ENCODE peak calls at places on chromosomes 6 and 20, in six cellular contexts. One of them, this sample, is unnamed.

GRCh38 chr6:27375613-27376079 is 12.9 kb upstream of the ZNF391 start:
- DNase-seq in globus pallidus: peak; percentile 17
- DNase-seq in AG04450: no peak
- DNase-seq in breast epithelium: no peak
- DNase-seq in activated T-cell treated with anti-CD3 and anti-CD28 coated beads, Interleukin-2, amount 50 U/mL, for 72 hours: peak; percentile 6
- DNase-seq in effector CD4-positive, alpha-beta T cell: no peak
- DNase-seq in this sample: no peak

GRCh38 chr6:6713660-6714446 is 125.3 kb downstream of the LY86 start:
- DNase-seq in globus pallidus: no peak
- DNase-seq in AG04450: no peak
- DNase-seq in breast epithelium: no peak
- DNase-seq in activated T-cell treated with anti-CD3 and anti-CD28 coated beads, Interleukin-2, amount 50 U/mL, for 72 hours: no peak
- DNase-seq in effector CD4-positive, alpha-beta T cell: no peak
- DNase-seq in this sample: no peak

GRCh38 chr6:162705736-162706135 is 21.8 kb downstream of the PRKN start:
- DNase-seq in globus pallidus: no peak
- DNase-seq in AG04450: no peak
- DNase-seq in breast epithelium: no peak
- DNase-seq in activated T-cell treated with anti-CD3 and anti-CD28 coated beads, Interleukin-2, amount 50 U/mL, for 72 hours: no peak
- DNase-seq in effector CD4-positive, alpha-beta T cell: no peak
- DNase-seq in this sample: no peak

GRCh38 chr6:137008204-137008603 is 36.6 kb downstream of the IL20RA start:
- DNase-seq in globus pallidus: no peak
- DNase-seq in AG04450: no peak
- DNase-seq in breast epithelium: no peak
- DNase-seq in activated T-cell treated with anti-CD3 and anti-CD28 coated beads, Interleukin-2, amount 50 U/mL, for 72 hours: no peak
- DNase-seq in effector CD4-positive, alpha-beta T cell: no peak
- DNase-seq in this sample: no peak

GRCh38 chr6:116190550-116190949 is 63.3 kb downstream of the TSPYL4 start:
- DNase-seq in globus pallidus: no peak
- DNase-seq in AG04450: peak; percentile 70
- DNase-seq in breast epithelium: no peak
- DNase-seq in activated T-cell treated with anti-CD3 and anti-CD28 coated beads, Interleukin-2, amount 50 U/mL, for 72 hours: no peak
- DNase-seq in effector CD4-positive, alpha-beta T cell: no peak
- DNase-seq in this sample: no peak

GRCh38 chr6:158284340-158285210 is 27.7 kb upstream of the TULP4 start:
- DNase-seq in globus pallidus: peak; percentile 74
- DNase-seq in AG04450: peak; percentile 88
- DNase-seq in breast epithelium: no peak
- DNase-seq in activated T-cell treated with anti-CD3 and anti-CD28 coated beads, Interleukin-2, amount 50 U/mL, for 72 hours: no peak
- DNase-seq in effector CD4-positive, alpha-beta T cell: peak; percentile 21
- DNase-seq in this sample: peak; percentile 24

GRCh38 chr6:73169633-73170032 is 55.7 kb downstream of the KHDC1L start:
- DNase-seq in globus pallidus: no peak
- DNase-seq in AG04450: no peak
- DNase-seq in breast epithelium: no peak
- DNase-seq in activated T-cell treated with anti-CD3 and anti-CD28 coated beads, Interleukin-2, amount 50 U/mL, for 72 hours: no peak
- DNase-seq in effector CD4-positive, alpha-beta T cell: no peak
- DNase-seq in this sample: no peak

GRCh38 chr6:13273931-13274706 is 54.2 kb downstream of the TBC1D7 start:
- DNase-seq in globus pallidus: peak; percentile 50
- DNase-seq in AG04450: no peak
- DNase-seq in breast epithelium: no peak
- DNase-seq in activated T-cell treated with anti-CD3 and anti-CD28 coated beads, Interleukin-2, amount 50 U/mL, for 72 hours: peak; percentile 66
- DNase-seq in effector CD4-positive, alpha-beta T cell: peak; percentile 20
- DNase-seq in this sample: peak; percentile 8

GRCh38 chr6:47698342-47698787 is at the start of gene ADGRF4:
- DNase-seq in globus pallidus: no peak
- DNase-seq in AG04450: no peak
- DNase-seq in breast epithelium: no peak
- DNase-seq in activated T-cell treated with anti-CD3 and anti-CD28 coated beads, Interleukin-2, amount 50 U/mL, for 72 hours: peak; percentile 10
- DNase-seq in effector CD4-positive, alpha-beta T cell: no peak
- DNase-seq in this sample: no peak

GRCh38 chr20:53321596-53321995 is 272.0 kb downstream of the ZNF217 start:
- DNase-seq in globus pallidus: no peak
- DNase-seq in AG04450: no peak
- DNase-seq in breast epithelium: no peak
- DNase-seq in activated T-cell treated with anti-CD3 and anti-CD28 coated beads, Interleukin-2, amount 50 U/mL, for 72 hours: no peak
- DNase-seq in effector CD4-positive, alpha-beta T cell: no peak
- DNase-seq in this sample: no peak

GRCh38 chr6:65116326-65116725 is 590.7 kb downstream of the EYS start:
- DNase-seq in globus pallidus: no peak
- DNase-seq in AG04450: no peak
- DNase-seq in breast epithelium: no peak
- DNase-seq in activated T-cell treated with anti-CD3 and anti-CD28 coated beads, Interleukin-2, amount 50 U/mL, for 72 hours: no peak
- DNase-seq in effector CD4-positive, alpha-beta T cell: no peak
- DNase-seq in this sample: no peak

GRCh38 chr20:6600336-6600735 is 167.2 kb upstream of the BMP2 start:
- DNase-seq in globus pallidus: no peak
- DNase-seq in AG04450: no peak
- DNase-seq in breast epithelium: no peak
- DNase-seq in activated T-cell treated with anti-CD3 and anti-CD28 coated beads, Interleukin-2, amount 50 U/mL, for 72 hours: no peak
- DNase-seq in effector CD4-positive, alpha-beta T cell: no peak
- DNase-seq in this sample: no peak

GRCh38 chr20:47665221-47665991 is 119.9 kb downstream of the SULF2 start:
- DNase-seq in globus pallidus: no peak
- DNase-seq in AG04450: no peak
- DNase-seq in breast epithelium: no peak
- DNase-seq in activated T-cell treated with anti-CD3 and anti-CD28 coated beads, Interleukin-2, amount 50 U/mL, for 72 hours: no peak
- DNase-seq in effector CD4-positive, alpha-beta T cell: no peak
- DNase-seq in this sample: no peak

GRCh38 chr20:24465168-24465567 is 4.3 kb upstream of the SYNDIG1 start:
- DNase-seq in globus pallidus: no peak
- DNase-seq in AG04450: no peak
- DNase-seq in breast epithelium: no peak
- DNase-seq in activated T-cell treated with anti-CD3 and anti-CD28 coated beads, Interleukin-2, amount 50 U/mL, for 72 hours: no peak
- DNase-seq in effector CD4-positive, alpha-beta T cell: no peak
- DNase-seq in this sample: no peak

GRCh38 chr20:37911262-37911661 is 8.3 kb downstream of the VSTM2L start:
- DNase-seq in globus pallidus: no peak
- DNase-seq in AG04450: no peak
- DNase-seq in breast epithelium: no peak
- DNase-seq in activated T-cell treated with anti-CD3 and anti-CD28 coated beads, Interleukin-2, amount 50 U/mL, for 72 hours: no peak
- DNase-seq in effector CD4-positive, alpha-beta T cell: no peak
- DNase-seq in this sample: no peak

GRCh38 chr6:53103993-53104675 is 38.9 kb downstream of the FBXO9 start:
- DNase-seq in globus pallidus: peak; percentile 49
- DNase-seq in AG04450: no peak
- DNase-seq in breast epithelium: no peak
- DNase-seq in activated T-cell treated with anti-CD3 and anti-CD28 coated beads, Interleukin-2, amount 50 U/mL, for 72 hours: no peak
- DNase-seq in effector CD4-positive, alpha-beta T cell: no peak
- DNase-seq in this sample: no peak